ENCODE peak calls at places on chromosomes 12 and 14, in eight cellular contexts. Q is hippocampal formation; P is activated CD4-positive, alpha-beta T cell treated with anti-CD3 and anti-CD28 coated beads for 1 hour; M is Daoy; X is glomerular endothelial cell; G is HL-60; Y is ovary; E is head of caudate nucleus. A is an unnamed sample.

GRCh38 chr12:127528576-127528975 is 738.4 kb upstream of the TMEM132C start:
- DNase-seq in Q (no peak), P (no peak), M (no peak), X (no peak), G (no peak), Y (no peak), E (no peak), A (no peak)

GRCh38 chr14:93648440-93649168 is 139.7 kb downstream of the PRIMA1 start:
- DNase-seq in Q (peak; percentile 17), P (no peak), M (peak; percentile 26), X (no peak), G (peak; percentile 25), Y (no peak), E (no peak), A (no peak)

GRCh38 chr12:43241971-43242370 is 310.0 kb downstream of the ADAMTS20 start:
- DNase-seq in Q (no peak), P (no peak), M (no peak), X (no peak), G (no peak), Y (no peak), E (no peak), A (no peak)

GRCh38 chr14:98900236-98900635 is 371.8 kb downstream of the BCL11B start:
- DNase-seq in Q (no peak), P (no peak), M (no peak), X (no peak), G (no peak), Y (no peak), E (no peak), A (no peak)

GRCh38 chr14:52011557-52011956 is 22.2 kb downstream of the RTRAF start:
- DNase-seq in Q (peak; percentile 48), P (no peak), M (no peak), X (no peak), G (no peak), Y (no peak), E (no peak), A (no peak)

GRCh38 chr12:64609543-64610091 is 678 bp upstream of the RASSF3 start:
- DNase-seq in Q (no peak), P (no peak), M (no peak), X (no peak), G (no peak), Y (no peak), E (no peak), A (no peak)

GRCh38 chr14:86858043-86858442 is 1134.9 kb downstream of the GALC start:
- DNase-seq in Q (no peak), P (no peak), M (no peak), X (no peak), G (no peak), Y (no peak), E (no peak), A (no peak)

GRCh38 chr14:59463773-59464650 is 1.2 kb downstream of the GPR135 start:
- DNase-seq in Q (no peak), P (no peak), M (no peak), X (no peak), G (no peak), Y (no peak), E (no peak), A (peak; percentile 54)

GRCh38 chr14:82604819-82605218 is 1071.2 kb upstream of the SEL1L start:
- DNase-seq in Q (no peak), P (no peak), M (no peak), X (no peak), G (no peak), Y (no peak), E (no peak), A (no peak)

GRCh38 chr14:41505491-41505890 is 101.2 kb upstream of the LRFN5 start:
- DNase-seq in Q (no peak), P (no peak), M (peak; percentile 13), X (no peak), G (no peak), Y (no peak), E (no peak), A (no peak)

GRCh38 chr12:100576311-100577036 is 3.0 kb downstream of the GAS2L3 start:
- DNase-seq in Q (no peak), P (no peak), M (peak; percentile 64), X (no peak), G (no peak), Y (no peak), E (no peak), A (no peak)

GRCh38 chr14:70640938-70641547 is 673 bp upstream of the TTC9 start:
- DNase-seq in Q (no peak), P (peak; percentile 29), M (peak; percentile 76), X (no peak), G (no peak), Y (no peak), E (peak; percentile 4), A (peak; percentile 50)

GRCh38 chr14:101365329-101366158 is 195.8 kb upstream of the DIO3 start:
- DNase-seq in Q (no peak), P (no peak), M (no peak), X (no peak), G (no peak), Y (peak; percentile 67), E (no peak), A (no peak)

GRCh38 chr12:65269603-65270002 is 8.9 kb upstream of the MSRB3 start:
- DNase-seq in Q (no peak), P (no peak), M (peak; percentile 11), X (no peak), G (no peak), Y (no peak), E (no peak), A (no peak)

A was measured in glutamatergic neuron.